ENCODE peak calls at places on chromosomes 4 and X, in ten cellular contexts. A is RWPE1, L is psoas muscle, H is upper lobe of right lung, C is ovary, B is breast epithelium, U is neural crest cell, P is GM23338, O is BJ, E is A549. N is an unnamed sample.

GRCh38 chr4:185015108-185015507 is 3.2 kb upstream of the HELT start:
- DNase-seq in A (no peak), L (no peak), H (no peak), C (no peak), B (no peak), U (no peak), P (no peak), O (no peak), E (no peak), N (no peak)

GRCh38 chr4:89992744-89993143 is 98.1 kb downstream of the MMRN1 start:
- DNase-seq in A (no peak), L (no peak), H (no peak), C (no peak), B (no peak), U (no peak), P (no peak), O (no peak), E (no peak), N (no peak)

GRCh38 chrX:44989995-44990770 is 117.2 kb downstream of the KDM6A start:
- DNase-seq in A (no peak), L (no peak), H (no peak), C (no peak), B (no peak), U (no peak), P (no peak), O (no peak), E (no peak), N (no peak)

GRCh38 chr4:184313710-184314659 is 96.3 kb upstream of the ENPP6 start:
- DNase-seq in A (no peak), L (no peak), H (no peak), C (no peak), B (no peak), U (no peak), P (no peak), O (no peak), E (no peak), N (no peak)

GRCh38 chr4:147336252-147336651 is 144.6 kb upstream of the EDNRA start:
- DNase-seq in A (no peak), L (no peak), H (no peak), C (no peak), B (no peak), U (no peak), P (no peak), O (no peak), E (no peak), N (no peak)

GRCh38 chrX:84709987-84710386 is 207.7 kb upstream of the HDX start:
- DNase-seq in A (no peak), L (no peak), H (no peak), C (no peak), B (no peak), U (no peak), P (peak; percentile 13), O (no peak), E (no peak), N (no peak)

GRCh38 chr4:48431401-48431800 is 51.7 kb upstream of the SLC10A4 start:
- DNase-seq in A (no peak), L (no peak), H (no peak), C (no peak), B (no peak), U (no peak), P (no peak), O (no peak), E (no peak), N (no peak)

GRCh38 chr4:22187203-22187835 is 238.7 kb upstream of the KCNIP4 start:
- DNase-seq in A (no peak), L (no peak), H (no peak), C (no peak), B (no peak), U (no peak), P (no peak), O (no peak), E (no peak), N (no peak)

GRCh38 chr4:85055558-85055957 is 89.1 kb upstream of the WDFY3 start:
- DNase-seq in A (no peak), L (no peak), H (no peak), C (no peak), B (no peak), U (no peak), P (no peak), O (no peak), E (no peak), N (no peak)

GRCh38 chr4:119525005-119525749 is 103.4 kb downstream of the PDE5A start:
- DNase-seq in A (peak; percentile 26), L (no peak), H (no peak), C (no peak), B (no peak), U (no peak), P (no peak), O (peak; percentile 43), E (peak; percentile 37), N (no peak)

GRCh38 chr4:175947117-175947722 is 118.4 kb upstream of the WDR17 start:
- DNase-seq in A (no peak), L (no peak), H (no peak), C (no peak), B (no peak), U (no peak), P (peak; percentile 45), O (peak; percentile 2), E (peak; percentile 17), N (no peak)

GRCh38 chrX:97389761-97390192 is 506.1 kb downstream of the RPA4 start:
- DNase-seq in A (peak; percentile 5), L (no peak), H (no peak), C (no peak), B (no peak), U (no peak), P (no peak), O (peak; percentile 20), E (peak; percentile 55), N (no peak)

GRCh38 chr4:10033191-10033881 is 12.0 kb upstream of the SLC2A9 start:
- DNase-seq in A (peak; percentile 26), L (peak; percentile 65), H (no peak), C (no peak), B (no peak), U (no peak), P (no peak), O (no peak), E (no peak), N (peak; percentile 18)

GRCh38 chrX:68252664-68253063 is 180.6 kb downstream of the OPHN1 start:
- DNase-seq in A (no peak), L (no peak), H (no peak), C (no peak), B (no peak), U (no peak), P (no peak), O (no peak), E (peak; percentile 3), N (no peak)

GRCh38 chr4:172688536-172688935 is 480.1 kb upstream of the GALNT7 start:
- DNase-seq in A (no peak), L (no peak), H (no peak), C (no peak), B (no peak), U (no peak), P (no peak), O (no peak), E (peak; percentile 6), N (no peak)

GRCh38 chrX:68867458-68868166 is 38.8 kb downstream of the EFNB1 start:
- DNase-seq in A (no peak), L (no peak), H (no peak), C (peak; percentile 55), B (no peak), U (no peak), P (no peak), O (no peak), E (no peak), N (no peak)

GRCh38 chr4:47686294-47686872 is 151.5 kb downstream of the CORIN start:
- DNase-seq in A (peak; percentile 24), L (no peak), H (peak; percentile 67), C (no peak), B (peak; percentile 20), U (peak; percentile 44), P (peak; percentile 71), O (no peak), E (peak; percentile 44), N (peak; percentile 73)

GRCh38 chr4:170025523-170026252 is 507 bp downstream of the MFAP3L start:
- DNase-seq in A (no peak), L (peak; percentile 61), H (no peak), C (peak; percentile 42), B (no peak), U (peak; percentile 3), P (peak; percentile 51), O (no peak), E (peak; percentile 3), N (peak; percentile 22)

GRCh38 chrX:130975947-130976346 is 72.9 kb upstream of the ENOX2 start:
- DNase-seq in A (peak; percentile 20), L (no peak), H (no peak), C (no peak), B (no peak), U (peak; percentile 64), P (peak; percentile 58), O (no peak), E (peak; percentile 57), N (peak; percentile 28)
- TF ChIP-seq CTCF in A (peak; percentile 50), L (peak; percentile 75), H (peak; percentile 38), C (no peak), B (peak; percentile 33), U (peak; percentile 88), P (peak; percentile 66), O (peak; percentile 52), E (peak; percentile 76), N (peak; percentile 40)

GRCh38 chr4:120977435-120977997 is 55.0 kb upstream of the PRDM5 start:
- DNase-seq in A (peak; percentile 29), L (no peak), H (no peak), C (no peak), B (no peak), U (no peak), P (peak; percentile 83), O (peak; percentile 7), E (peak; percentile 53), N (peak; percentile 9)
- TF ChIP-seq CTCF in A (peak; percentile 44), L (peak; percentile 25), H (peak; percentile 58), C (no peak), B (no peak), U (peak; percentile 53), P (peak; percentile 65), O (peak; percentile 79), E (peak; percentile 17), N (no peak)

DNA sequence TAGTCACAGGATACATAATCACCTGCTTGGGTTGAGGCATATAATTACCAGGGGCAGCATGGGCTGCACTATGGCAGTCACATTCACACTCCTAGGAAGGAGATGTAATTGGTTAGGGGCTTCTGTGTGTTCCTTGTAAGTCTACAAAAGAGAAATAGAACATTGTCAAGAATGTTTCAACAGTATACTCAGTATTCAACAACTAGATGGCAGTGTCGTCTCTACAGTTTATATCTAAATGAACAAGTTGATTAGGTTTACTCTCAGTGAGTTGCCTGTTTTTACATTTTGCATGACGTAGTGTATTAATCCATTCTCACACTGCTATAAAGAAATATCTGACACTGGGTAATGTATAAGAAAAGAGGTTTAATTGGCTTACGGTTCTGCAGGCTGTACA is 50.5 kb upstream of the RAB33B start:
- DNase-seq in A (no peak), L (no peak), H (no peak), C (no peak), B (no peak), U (no peak), P (peak; percentile 53), O (no peak), E (no peak), N (no peak)
- TF ChIP-seq CTCF in A (no peak), L (no peak), H (no peak), C (no peak), B (no peak), U (no peak), P (peak; percentile 54), O (no peak), E (no peak), N (no peak)

DNA sequence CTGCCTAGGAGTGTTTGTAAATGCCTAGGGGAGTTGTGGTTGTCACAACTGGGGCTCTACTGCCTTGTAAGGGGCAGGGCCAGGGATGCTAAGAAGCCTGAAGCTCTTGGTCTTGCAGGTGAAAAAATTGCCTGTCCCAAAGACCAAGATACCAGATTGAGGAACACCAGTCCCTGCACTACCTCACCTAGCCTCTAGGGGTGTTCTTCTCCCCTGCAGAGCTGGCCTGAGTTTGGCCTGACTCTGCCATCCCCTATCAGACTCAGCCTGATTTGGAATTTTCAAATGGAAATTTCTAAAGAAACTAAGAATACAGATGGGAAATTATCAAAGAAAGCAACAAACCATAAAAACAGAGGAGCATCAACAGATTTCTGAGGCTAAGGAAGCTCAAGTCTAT is 90.4 kb downstream of the ZC4H2 start:
- DNase-seq in A (no peak), L (no peak), H (no peak), C (no peak), B (no peak), U (no peak), P (peak; percentile 46), O (no peak), E (peak; percentile 12), N (peak; percentile 9)
- TF ChIP-seq CTCF in A (peak; percentile 27), L (peak; percentile 47), H (peak; percentile 50), C (no peak), B (no peak), U (peak; percentile 56), P (peak; percentile 46), O (peak; percentile 43), E (no peak), N (peak; percentile 48)